ENCODE peak calls at places on chromosomes 1 and 21, in five cellular contexts. U is upper lobe of left lung, W is GM12878, I is HepG2, O is HCT116. F is an unnamed sample.

GRCh38 chr1:46521417-46521816 is 30.0 kb downstream of the KNCN start:
- ATAC-seq in U (no peak), W (no peak), I (no peak), O (no peak), F (no peak)

GRCh38 chr1:36251794-36252481 is 27.7 kb downstream of the THRAP3 start:
- ATAC-seq in U (no peak), W (no peak), I (no peak), O (no peak), F (no peak)

GRCh38 chr1:9338354-9339250 is 45.9 kb downstream of the SPSB1 start:
- ATAC-seq in U (peak; percentile 63), W (no peak), I (peak; percentile 21), O (no peak), F (peak; percentile 71)

GRCh38 chr1:41631971-41632370 is 147.5 kb upstream of the EDN2 start:
- ATAC-seq in U (no peak), W (peak; percentile 23), I (no peak), O (no peak), F (no peak)

GRCh38 chr1:66400660-66401059 is 133.3 kb upstream of the SGIP1 start:
- ATAC-seq in U (no peak), W (no peak), I (no peak), O (no peak), F (no peak)

GRCh38 chr1:223077434-223077833 is 65.6 kb downstream of the TLR5 start:
- ATAC-seq in U (no peak), W (no peak), I (no peak), O (no peak), F (no peak)

GRCh38 chr1:114075082-114075481 is 78.6 kb downstream of the SYT6 start:
- ATAC-seq in U (no peak), W (no peak), I (no peak), O (no peak), F (no peak)

GRCh38 chr1:209659909-209660308 is 7.7 kb upstream of the LAMB3 start:
- ATAC-seq in U (peak; percentile 53), W (peak; percentile 82), I (no peak), O (no peak), F (no peak)

GRCh38 chr1:155160128-155160527 is 13.0 kb downstream of the KRTCAP2 start:
- ATAC-seq in U (no peak), W (no peak), I (no peak), O (no peak), F (no peak)

GRCh38 chr1:58841455-58841854 is 57.6 kb upstream of the JUN start:
- ATAC-seq in U (peak; percentile 57), W (peak; percentile 58), I (peak; percentile 87), O (peak; percentile 86), F (no peak)

GRCh38 chr1:201260236-201260591 is 23.1 kb upstream of the PKP1 start:
- ATAC-seq in U (peak; percentile 73), W (no peak), I (no peak), O (peak; percentile 52), F (peak; percentile 44)

GRCh38 chr21:32329331-32329730 is 30.7 kb downstream of the MRAP start:
- ATAC-seq in U (peak; percentile 65), W (no peak), I (no peak), O (no peak), F (peak; percentile 83)

GRCh38 chr1:93827128-93827527 is 51.9 kb downstream of the DNTTIP2 start:
- ATAC-seq in U (no peak), W (no peak), I (peak; percentile 15), O (no peak), F (no peak)

GRCh38 chr1:42529724-42530161 is 66.7 kb downstream of the CCDC30 start:
- ATAC-seq in U (no peak), W (peak; percentile 57), I (no peak), O (no peak), F (no peak)

GRCh38 chr1:221743416-221744208 is 1.7 kb upstream of the DUSP10 start:
- ATAC-seq in U (no peak), W (peak; percentile 57), I (no peak), O (no peak), F (no peak)

GRCh38 chr1:74038042-74038441 is 159.9 kb downstream of the LRRIQ3 start:
- ATAC-seq in U (no peak), W (no peak), I (no peak), O (no peak), F (no peak)

GRCh38 chr1:246338546-246338945 is 168.5 kb downstream of the SMYD3 start:
- ATAC-seq in U (no peak), W (peak; percentile 73), I (no peak), O (no peak), F (no peak)

GRCh38 chr1:29227511-29227910 is 3.2 kb downstream of the MECR start:
- ATAC-seq in U (no peak), W (no peak), I (no peak), O (no peak), F (no peak)

GRCh38 chr21:32415999-32416398 is 3.5 kb downstream of the EVA1C start:
- ATAC-seq in U (no peak), W (no peak), I (no peak), O (no peak), F (no peak)

GRCh38 chr1:30085814-30086770 is 637.3 kb downstream of the MATN1 start:
- ATAC-seq in U (peak; percentile 71), W (peak; percentile 55), I (peak; percentile 75), O (peak; percentile 76), F (peak; percentile 53)

GRCh38 chr1:20472860-20473711 is 12.9 kb downstream of the CAMK2N1 start:
- ATAC-seq in U (peak; percentile 55), W (peak; percentile 64), I (no peak), O (no peak), F (no peak)

GRCh38 chr21:38260426-38260825 is 3.6 kb downstream of the KCNJ15 start:
- ATAC-seq in U (no peak), W (no peak), I (no peak), O (no peak), F (no peak)

GRCh38 chr1:52142220-52143153 is 598 bp downstream of the ZFYVE9 start:
- ATAC-seq in U (peak; percentile 77), W (peak; percentile 64), I (peak; percentile 80), O (peak; percentile 67), F (peak; percentile 61)
- TF ChIP-seq POLR2A in U (peak; percentile 6), W (peak; percentile 1), I (no peak), O (no peak), F (no peak)

DNA sequence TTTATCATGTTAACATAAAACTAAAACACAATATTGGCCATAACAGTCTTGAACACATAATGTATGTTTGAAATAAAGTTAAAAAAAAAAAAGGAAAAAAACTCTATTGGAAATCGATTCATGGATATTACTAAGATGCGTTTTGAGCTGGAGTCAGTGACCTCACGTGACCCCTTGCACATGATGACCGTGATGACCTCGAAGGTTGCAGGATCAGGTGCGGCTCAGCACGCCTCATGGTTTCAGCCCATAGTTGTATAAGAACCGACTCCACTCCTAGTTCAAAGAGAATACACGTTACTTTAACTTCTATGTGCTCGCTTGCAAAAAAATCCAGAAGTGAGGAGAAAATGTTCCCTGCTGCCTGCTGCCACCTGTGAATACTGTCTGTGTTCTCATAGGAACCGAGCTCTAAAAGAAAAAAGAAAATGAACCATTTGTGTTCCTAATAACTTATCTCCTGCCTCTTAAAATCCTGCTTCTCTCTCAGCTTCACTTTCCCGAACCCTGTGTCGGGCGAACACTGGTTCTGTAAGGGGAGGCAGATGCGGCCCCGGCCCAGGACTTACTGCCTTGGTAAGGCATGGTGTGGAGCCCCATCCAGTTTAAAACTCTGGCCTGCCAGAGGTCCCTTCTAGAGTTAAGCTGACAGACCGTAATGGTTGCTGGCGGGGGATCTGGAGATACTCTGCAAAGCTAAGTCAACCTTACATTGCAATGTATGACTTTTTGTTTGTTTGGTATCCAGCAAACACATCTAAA is 33.8 kb upstream of the RIPK4 start:
- ATAC-seq in U (no peak), W (no peak), I (no peak), O (no peak), F (no peak)
- TF ChIP-seq POLR2AphosphoS5 in U (no peak), W (no peak), I (no peak), O (no peak), F (no peak)

GRCh38 chr1:15740833-15741182 is 1.5 kb upstream of the TMEM82 start:
- ATAC-seq in U (no peak), W (no peak), I (no peak), O (no peak), F (no peak)

GRCh38 chr1:15741183-15741850 is 982 bp upstream of the TMEM82 start:
- ATAC-seq in U (peak; percentile 69), W (peak; percentile 97), I (peak; percentile 77), O (peak; percentile 98), F (peak; percentile 88)

GRCh38 chr1:15744122-15744679 is 1.9 kb downstream of the TMEM82 start:
- ATAC-seq in U (no peak), W (no peak), I (peak; percentile 46), O (no peak), F (no peak)

GRCh38 chr1:15739745-15740144 is 2.6 kb upstream of the TMEM82 start:
- ATAC-seq in U (no peak), W (no peak), I (peak; percentile 27), O (no peak), F (no peak)

GRCh38 chr1:15742339-15742801 is at the start of gene TMEM82:
- ATAC-seq in U (no peak), W (no peak), I (peak; percentile 3), O (no peak), F (no peak)
- TF ChIP-seq POLR2A in U (no peak), W (no peak), I (no peak), O (no peak), F (no peak)

DNA sequence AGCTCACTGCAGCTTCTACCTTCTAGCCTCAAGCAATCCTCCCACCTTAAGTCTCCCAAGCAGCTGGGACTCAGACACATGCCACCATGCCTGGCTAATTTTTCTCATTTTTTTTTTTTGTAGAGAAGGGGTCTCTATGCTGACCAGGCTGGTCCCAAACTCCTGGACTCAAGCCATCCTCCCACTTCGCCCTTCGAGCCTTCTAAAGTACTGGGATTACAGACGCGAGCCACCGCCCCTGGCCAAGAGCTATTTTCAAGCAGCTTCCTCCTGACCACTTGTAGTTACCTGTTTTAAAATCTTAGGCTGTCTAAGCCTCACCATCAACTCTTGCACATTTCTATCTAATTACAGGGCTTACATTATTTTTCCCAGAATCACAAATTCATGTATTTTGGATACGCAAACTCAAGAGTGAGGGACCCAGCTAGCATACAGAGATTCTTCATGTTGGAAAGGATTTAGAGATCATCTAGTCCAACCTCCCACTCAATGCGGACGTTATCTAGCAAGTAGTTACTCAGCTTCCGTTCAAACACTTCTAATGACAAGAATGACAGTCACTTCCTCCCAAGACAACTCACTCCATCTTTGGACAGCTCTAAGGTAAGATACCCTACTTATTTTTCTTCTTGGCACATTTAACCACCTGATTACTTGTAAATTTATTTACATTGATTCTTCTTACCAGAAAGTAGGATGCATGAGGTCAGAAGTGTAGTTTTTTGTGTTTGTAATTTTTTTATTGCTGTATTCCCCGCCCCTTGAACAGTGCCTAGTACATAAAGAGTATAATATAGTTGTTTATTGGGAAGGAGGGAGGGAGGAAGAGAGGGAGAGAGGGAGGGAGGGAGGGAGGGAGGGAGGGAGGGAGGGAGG is 65.4 kb downstream of the LUZP1 start:
- ATAC-seq in U (no peak), W (peak; percentile 49), I (no peak), O (peak; percentile 49), F (no peak)
- TF ChIP-seq POLR2AphosphoS5 in U (peak; percentile 50), W (no peak), I (no peak), O (no peak), F (no peak)

GRCh38 chr1:99745061-99745460 is 21.4 kb downstream of the FRRS1 start:
- ATAC-seq in U (no peak), W (no peak), I (no peak), O (no peak), F (no peak)
- TF ChIP-seq POLR2A in U (no peak), W (no peak), I (no peak), O (no peak), F (no peak)